ENCODE peak calls at places on chromosomes 11 and 22, in four cellular contexts. Y is IMR-90, M is stomach, P is right lobe of liver. G is an unnamed sample.

GRCh38 chr11:2539761-2540520 is 95.1 kb downstream of the KCNQ1 start:
- DNase-seq in M (no peak), P (peak; percentile 37), Y (no peak), G (no peak)

GRCh38 chr11:61098778-61099177 is 3.5 kb upstream of the CD5 start:
- DNase-seq in M (no peak), P (no peak), Y (no peak), G (no peak)

GRCh38 chr11:57638811-57639320 is 10.8 kb downstream of the YPEL4 start:
- DNase-seq in P (no peak), M (no peak), Y (no peak), G (no peak)

GRCh38 chr11:57387284-57388030 is 3.0 kb downstream of the PRG2 start:
- DNase-seq in Y (no peak), M (no peak), P (no peak), G (no peak)

GRCh38 chr11:19071255-19071654 is 10.7 kb upstream of the MRGPRX2 start:
- DNase-seq in M (peak; percentile 72), Y (peak; percentile 82), P (peak; percentile 74), G (peak; percentile 60)

GRCh38 chr11:43268161-43268560 is 43.6 kb upstream of the API5 start:
- DNase-seq in Y (no peak), P (no peak), M (peak; percentile 30), G (no peak)

GRCh38 chr11:132910016-132910760 is 622.1 kb downstream of the OPCML start:
- DNase-seq in Y (no peak), P (no peak), M (no peak), G (no peak)

GRCh38 chr11:108551653-108552462 is 41.7 kb downstream of the EXPH5 start:
- DNase-seq in M (no peak), Y (peak; percentile 46), P (no peak), G (no peak)

GRCh38 chr11:116563028-116563712 is 209.6 kb downstream of the BUD13 start:
- DNase-seq in Y (peak; percentile 21), M (no peak), P (no peak), G (no peak)

GRCh38 chr22:37546436-37547248 is 13.6 kb upstream of the CDC42EP1 start:
- DNase-seq in M (peak; percentile 87), Y (peak; percentile 68), P (peak; percentile 78), G (peak; percentile 26)

GRCh38 chr22:37542959-37543358 is 17.3 kb upstream of the CDC42EP1 start:
- DNase-seq in Y (no peak), P (no peak), M (no peak), G (no peak)

GRCh38 chr22:37547249-37547741 is 13.0 kb upstream of the CDC42EP1 start:
- DNase-seq in P (no peak), M (no peak), Y (no peak), G (no peak)

GRCh38 chr22:37544955-37545702 is 15.2 kb upstream of the CDC42EP1 start:
- DNase-seq in M (peak; percentile 90), Y (peak; percentile 58), P (peak; percentile 89), G (no peak)

GRCh38 chr22:37545703-37546435 is 14.4 kb upstream of the CDC42EP1 start:
- DNase-seq in P (peak; percentile 95), Y (peak; percentile 90), M (peak; percentile 95), G (peak; percentile 62)
- H3K4me3 ChIP-seq in P (no peak overlapping the region), Y (peak overlapping the region; percentile 35), M (peak overlapping the region; percentile 37), G (peak overlapping the region; percentile 3)

GRCh38 chr11:72226701-72227100 is 2.1 kb downstream of the INPPL1 start:
- DNase-seq in M (peak; percentile 10), P (peak; percentile 33), Y (no peak), G (no peak)

GRCh38 chr11:72224587-72225410 is at the start of gene INPPL1:
- DNase-seq in Y (no peak), P (peak; percentile 67), M (peak; percentile 58), G (peak; percentile 65)

GRCh38 chr11:72223615-72224586 is 666 bp upstream of the INPPL1 start:
- DNase-seq in Y (peak; percentile 56), P (peak; percentile 85), M (peak; percentile 82), G (peak; percentile 72)

GRCh38 chr11:72227316-72228228 is 3.0 kb downstream of the INPPL1 start:
- DNase-seq in M (peak; percentile 27), Y (peak; percentile 47), P (peak; percentile 41), G (no peak)

DNA sequence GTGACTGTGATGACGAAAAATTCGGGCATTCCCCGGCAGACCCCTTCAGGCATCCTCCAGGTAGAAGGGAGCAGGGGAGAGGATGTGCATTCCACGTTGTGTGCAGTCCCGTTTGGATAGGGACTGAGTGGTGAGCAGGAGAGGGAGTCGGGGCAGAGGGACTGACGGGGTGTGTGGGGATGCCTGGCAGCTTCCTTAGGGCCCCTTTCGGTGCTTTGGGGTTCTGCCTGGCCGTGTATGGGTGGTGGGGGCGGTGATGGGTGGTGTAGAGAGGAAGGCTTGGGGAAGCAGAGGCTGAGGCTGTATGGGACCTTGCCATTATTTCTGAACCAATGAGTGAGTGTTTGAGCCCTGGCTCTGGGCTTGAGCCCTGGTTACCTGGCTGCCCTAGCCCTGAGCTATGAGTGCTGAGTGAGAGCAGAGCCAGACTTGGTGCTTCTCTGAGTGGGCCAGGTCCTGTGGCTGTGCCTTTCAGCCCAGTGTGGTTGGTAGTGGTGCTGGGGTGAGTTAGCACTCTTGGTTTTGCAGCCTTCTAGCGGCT is 914 bp downstream of the INPPL1 start:
- DNase-seq in Y (no peak), M (no peak), P (peak; percentile 38), G (no peak)
- TF ChIP-seq POLR2A in Y (no peak), M (no peak), P (no peak), G (no peak)

GRCh38 chr22:35343664-35344550 is 37.0 kb upstream of the HMOX1 start:
- DNase-seq in P (no peak), M (no peak), Y (no peak), G (no peak)
- H3K4me3 ChIP-seq in P (no peak overlapping the region), M (no peak overlapping the region), Y (no peak overlapping the region), G (no peak overlapping the region)

GRCh38 chr11:22627421-22627820 is 1.8 kb upstream of the FANCF start:
- DNase-seq in Y (no peak), M (no peak), P (no peak), G (no peak)

GRCh38 chr11:22624742-22625447 is 728 bp downstream of the FANCF start:
- DNase-seq in P (peak; percentile 73), Y (peak; percentile 60), M (peak; percentile 73), G (peak; percentile 74)

GRCh38 chr11:22626573-22627239 is 1.1 kb upstream of the FANCF start:
- DNase-seq in P (no peak), Y (no peak), M (no peak), G (no peak)

GRCh38 chr11:22625448-22626287 is at the start of gene FANCF:
- DNase-seq in M (peak; percentile 96), Y (peak; percentile 99), P (peak; percentile 97), G (peak; percentile 97)
- TF ChIP-seq POLR2A in M (no peak), Y (peak; percentile 43), P (no peak), G (peak; percentile 63)

G was measured in prostate gland.